ENCODE peak calls at places on chromosomes 5 and 9, in eight cellular contexts. E is SJCRH30, J is astrocyte, M is A549, A is neural progenitor cell, T is GM23248, X is stomach, Y is ovary. G is an unnamed sample.

GRCh38 chr5:154221371-154221896 is 30.9 kb downstream of the GALNT10 start:
- DNase-seq in E (peak), J (peak), M (no peak), A (peak), T (peak), X (no peak), Y (no peak), G (peak)

GRCh38 chr5:135887447-135887864 is 8.2 kb downstream of the IL9 start:
- DNase-seq in E (peak), J (peak), M (peak), A (peak), T (peak), X (peak), Y (peak), G (peak)

GRCh38 chr5:175654807-175655206 is 3.1 kb upstream of the HRH2 start:
- DNase-seq in E (peak), J (no peak), M (no peak), A (no peak), T (no peak), X (no peak), Y (no peak), G (no peak)

GRCh38 chr9:125374443-125375309 is 113.0 kb downstream of the GAPVD1 start:
- DNase-seq in E (peak), J (peak), M (peak), A (peak), T (peak), X (peak), Y (peak), G (peak)

GRCh38 chr5:88269222-88269771 is 652 bp upstream of the TMEM161B start:
- DNase-seq in E (peak), J (peak), M (peak), A (peak), T (peak), X (no peak), Y (no peak), G (peak)

GRCh38 chr9:127083133-127083532 is 39.3 kb downstream of the ANGPTL2 start:
- DNase-seq in E (no peak), J (no peak), M (no peak), A (no peak), T (no peak), X (no peak), Y (no peak), G (no peak)

GRCh38 chr9:130561056-130561455 is 18.3 kb upstream of the FUBP3 start:
- DNase-seq in E (peak), J (no peak), M (no peak), A (no peak), T (no peak), X (no peak), Y (no peak), G (no peak)

GRCh38 chr5:56737002-56737621 is 78.2 kb upstream of the MAP3K1 start:
- DNase-seq in E (no peak), J (peak), M (no peak), A (no peak), T (peak), X (no peak), Y (no peak), G (peak)

GRCh38 chr5:168895295-168896019 is 316.3 kb upstream of the PANK3 start:
- DNase-seq in E (no peak), J (no peak), M (no peak), A (no peak), T (no peak), X (no peak), Y (no peak), G (no peak)

GRCh38 chr5:10046681-10047080 is 203.0 kb downstream of the ATPSCKMT start:
- DNase-seq in E (peak), J (no peak), M (no peak), A (no peak), T (no peak), X (no peak), Y (no peak), G (no peak)

GRCh38 chr5:164663223-164663989 is 1158.0 kb downstream of the MAT2B start:
- DNase-seq in E (no peak), J (peak), M (no peak), A (no peak), T (no peak), X (no peak), Y (no peak), G (peak)

GRCh38 chr5:141476132-141476909 is 555 bp downstream of the PCDHGC3 start:
- DNase-seq in E (peak), J (peak), M (peak), A (peak), T (peak), X (peak), Y (peak), G (peak)

GRCh38 chr9:100106616-100107015 is 7.6 kb downstream of the INVS start:
- DNase-seq in E (no peak), J (no peak), M (no peak), A (no peak), T (no peak), X (no peak), Y (no peak), G (no peak)

GRCh38 chr9:110996436-110997224 is 41.6 kb downstream of the LPAR1 start:
- DNase-seq in E (peak), J (peak), M (no peak), A (no peak), T (peak), X (peak), Y (peak), G (peak)

GRCh38 chr5:72467421-72467820 is 39.8 kb downstream of the ZNF366 start:
- DNase-seq in E (no peak), J (no peak), M (no peak), A (no peak), T (no peak), X (no peak), Y (no peak), G (no peak)

GRCh38 chr9:100425758-100426157 is 1.2 kb upstream of the MSANTD3 start:
- DNase-seq in E (peak), J (peak), M (no peak), A (no peak), T (peak), X (no peak), Y (no peak), G (no peak)

GRCh38 chr5:33736510-33736909 is 155.3 kb downstream of the ADAMTS12 start:
- DNase-seq in E (no peak), J (peak), M (no peak), A (no peak), T (peak), X (no peak), Y (no peak), G (peak)

GRCh38 chr9:124869986-124870560 is 8.1 kb downstream of the ARPC5L start:
- DNase-seq in E (peak), J (no peak), M (no peak), A (no peak), T (peak), X (peak), Y (no peak), G (peak)

GRCh38 chr5:127417534-127417933 is 99.9 kb upstream of the PRRC1 start:
- DNase-seq in E (peak), J (no peak), M (no peak), A (no peak), T (no peak), X (no peak), Y (no peak), G (no peak)

GRCh38 chr5:103990064-103990463 is 427.5 kb upstream of the NUDT12 start:
- DNase-seq in E (no peak), J (no peak), M (no peak), A (no peak), T (no peak), X (no peak), Y (no peak), G (no peak)

GRCh38 chr9:128421474-128422010 is 885 bp downstream of the CERCAM start:
- DNase-seq in E (peak), J (no peak), M (no peak), A (no peak), T (peak), X (no peak), Y (no peak), G (no peak)

GRCh38 chr9:130570200-130570599 is 9.2 kb upstream of the FUBP3 start:
- DNase-seq in E (peak), J (peak), M (no peak), A (no peak), T (peak), X (no peak), Y (no peak), G (peak)

GRCh38 chr5:75567710-75568109 is 43.5 kb upstream of the ANKDD1B start:
- DNase-seq in E (no peak), J (peak), M (peak), A (no peak), T (peak), X (no peak), Y (no peak), G (peak)

GRCh38 chr5:139665626-139666025 is 17.5 kb downstream of the CXXC5 start:
- DNase-seq in E (no peak), J (no peak), M (no peak), A (no peak), T (no peak), X (no peak), Y (no peak), G (no peak)
- H3K27ac ChIP-seq in E (no peak), J (no peak), M (peak), A (no peak), T (no peak), X (peak), Y (no peak), G (no peak)

GRCh38 chr5:1917830-1918487 is 35.2 kb upstream of the IRX4 start:
- DNase-seq in E (no peak), J (no peak), M (no peak), A (no peak), T (no peak), X (no peak), Y (no peak), G (no peak)

GRCh38 chr5:1921711-1922110 is 39.0 kb upstream of the IRX4 start:
- DNase-seq in E (no peak), J (no peak), M (no peak), A (no peak), T (no peak), X (no peak), Y (no peak), G (no peak)

GRCh38 chr5:1918488-1919208 is 35.9 kb upstream of the IRX4 start:
- DNase-seq in E (no peak), J (no peak), M (no peak), A (no peak), T (no peak), X (no peak), Y (no peak), G (no peak)

GRCh38 chr5:1919209-1919566 is 36.5 kb upstream of the IRX4 start:
- DNase-seq in E (no peak), J (no peak), M (no peak), A (no peak), T (no peak), X (no peak), Y (no peak), G (no peak)

DNA sequence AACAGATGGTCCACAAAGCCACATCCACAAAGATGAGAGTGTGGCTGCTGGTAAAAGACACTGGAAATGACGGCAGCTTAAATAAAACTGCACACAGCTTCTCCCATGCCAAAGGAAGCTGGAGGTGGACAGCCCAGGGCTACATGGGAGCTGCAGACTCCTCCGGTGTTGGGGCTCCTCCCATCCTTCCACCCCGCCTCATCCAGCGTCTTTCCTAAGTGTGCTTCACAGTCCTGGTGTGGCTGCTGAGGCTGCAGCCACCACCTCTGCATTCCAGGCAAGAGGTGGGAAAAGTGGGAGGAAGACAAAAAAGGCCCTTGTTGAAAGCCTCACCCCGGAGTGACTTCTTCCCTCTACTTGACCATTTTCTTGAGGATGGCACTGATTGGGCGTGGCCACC is 37.0 kb upstream of the IRX4 start:
- DNase-seq in E (no peak), J (no peak), M (no peak), A (no peak), T (no peak), X (no peak), Y (no peak), G (no peak)
- H3K27ac ChIP-seq in E (no peak), J (no peak), M (no peak), A (no peak), T (no peak), X (no peak), Y (no peak), G (no peak)

GRCh38 chr5:131536211-131536826 is 98.7 kb downstream of the RAPGEF6 start:
- DNase-seq in E (peak), J (peak), M (no peak), A (no peak), T (peak), X (no peak), Y (no peak), G (peak)
- H3K27ac ChIP-seq in E (peak), J (peak), M (no peak), A (no peak), T (no peak), X (no peak), Y (no peak), G (no peak)

GRCh38 chr9:80218336-80218735 is 646.6 kb downstream of the TLE4 start:
- DNase-seq in E (no peak), J (no peak), M (no peak), A (no peak), T (no peak), X (no peak), Y (no peak), G (no peak)
- H3K27ac ChIP-seq in E (no peak), J (no peak), M (no peak), A (no peak), T (no peak), X (no peak), Y (no peak), G (no peak)

G was measured in IMR-90.